ENCODE peak calls at places on chromosome 3, in five cellular contexts. E is stomach, W is mammary epithelial cell, Z is spleen, J is left lung. T is an unnamed sample. For H3K4me1 and H3K36me3, the result is how much of the 10 kb centered on the place peaks cover.

GRCh38 chr3:79661866-79662265 is 105.9 kb downstream of the ROBO1 start:
- DNase-seq in J (no peak), W (no peak), Z (no peak), E (no peak), T (no peak)

GRCh38 chr3:132726341-132726823 is 4.2 kb upstream of the NPHP3 start:
- DNase-seq in E (no peak), Z (no peak), W (peak), J (no peak), T (no peak)

GRCh38 chr3:185935465-185936263 is 2.1 kb downstream of the TRA2B start:
- DNase-seq in W (peak), E (no peak), J (no peak), Z (no peak), T (no peak)

GRCh38 chr3:101466465-101467309 is 46.3 kb downstream of the SENP7 start:
- DNase-seq in W (no peak), J (peak), E (peak), Z (peak), T (peak)

GRCh38 chr3:16908878-16909277 is 24.1 kb downstream of the PLCL2 start:
- DNase-seq in J (no peak), E (no peak), Z (no peak), W (no peak), T (no peak)

GRCh38 chr3:10945683-10946287 is 46.8 kb upstream of the SLC6A1 start:
- DNase-seq in E (peak), W (peak), Z (peak), J (no peak), T (peak)

GRCh38 chr3:134630506-134630905 is 20.3 kb downstream of the KY start:
- DNase-seq in W (no peak), Z (no peak), E (peak), J (no peak), T (no peak)

GRCh38 chr3:195030791-195031321 is 240.1 kb downstream of the XXYLT1 start:
- DNase-seq in E (no peak), Z (no peak), W (peak), J (no peak), T (no peak)

GRCh38 chr3:129556890-129557736 is 14.1 kb downstream of the H1-8 start:
- DNase-seq in Z (no peak), E (no peak), W (no peak), J (no peak), T (no peak)

GRCh38 chr3:88997276-88997675 is 110.1 kb upstream of the EPHA3 start:
- DNase-seq in Z (no peak), E (no peak), J (no peak), W (peak), T (no peak)

GRCh38 chr3:54443572-54444161 is 321.3 kb downstream of the CACNA2D3 start:
- DNase-seq in W (peak), J (no peak), E (no peak), Z (no peak), T (no peak)

GRCh38 chr3:47133641-47134040 is 30.3 kb downstream of the SETD2 start:
- DNase-seq in E (no peak), J (no peak), Z (no peak), W (no peak), T (no peak)

GRCh38 chr3:10484709-10485108 is 20.7 kb downstream of the ATP2B2 start:
- DNase-seq in Z (no peak), E (no peak), J (no peak), W (no peak), T (no peak)

GRCh38 chr3:185210621-185211157 is 43.2 kb downstream of the EHHADH start:
- DNase-seq in E (no peak), W (no peak), J (no peak), Z (no peak), T (no peak)

GRCh38 chr3:122996038-122996580 is 31.5 kb downstream of the SEMA5B start:
- DNase-seq in J (no peak), W (no peak), Z (no peak), E (no peak), T (no peak)

GRCh38 chr3:125083776-125084175 is 28.0 kb upstream of the HEG1 start:
- DNase-seq in E (no peak), Z (no peak), W (no peak), J (no peak), T (no peak)

GRCh38 chr3:42746455-42747450 is 26.3 kb downstream of the CCDC13 start:
- DNase-seq in E (peak), Z (no peak), W (no peak), J (peak), T (no peak)

GRCh38 chr3:41652931-41653330 is 309.0 kb downstream of the ULK4 start:
- DNase-seq in Z (no peak), W (peak), E (no peak), J (no peak), T (no peak)

GRCh38 chr3:46095307-46095706 is 68.0 kb upstream of the XCR1 start:
- DNase-seq in J (no peak), W (no peak), Z (no peak), E (no peak), T (no peak)

GRCh38 chr3:79086514-79086913 is 681.3 kb downstream of the ROBO1 start:
- DNase-seq in E (peak), J (no peak), W (peak), Z (no peak), T (no peak)

GRCh38 chr3:124832782-124833709 is 54.1 kb downstream of the ITGB5 start:
- DNase-seq in E (no peak), Z (no peak), W (no peak), J (no peak), T (no peak)

GRCh38 chr3:126127452-126127851 is 43.5 kb upstream of the SLC41A3 start:
- DNase-seq in J (no peak), Z (peak), W (no peak), E (peak), T (no peak)

GRCh38 chr3:160956785-160957184 is 148.4 kb downstream of the B3GALNT1 start:
- DNase-seq in E (no peak), W (peak), J (no peak), Z (no peak), T (no peak)

GRCh38 chr3:156489462-156489911 is 65.4 kb downstream of the SSR3 start:
- DNase-seq in W (peak), E (no peak), J (no peak), Z (no peak), T (no peak)

GRCh38 chr3:58474967-58475578 is 16.8 kb upstream of the KCTD6 start:
- DNase-seq in W (no peak), E (no peak), J (no peak), Z (no peak), T (no peak)

GRCh38 chr3:20023663-20024417 is 11.8 kb upstream of the PP2D1 start:
- DNase-seq in E (peak), W (no peak), Z (no peak), J (peak), T (no peak)

GRCh38 chr3:184066211-184066610 is 13.4 kb downstream of the HTR3C start:
- DNase-seq in Z (no peak), E (no peak), J (no peak), W (no peak), T (no peak)

GRCh38 chr3:150729682-150730360 is 26.1 kb upstream of the ERICH6 start:
- DNase-seq in Z (no peak), W (no peak), E (no peak), J (no peak), T (no peak)

GRCh38 chr3:66991478-66991877 is 6.6 kb upstream of the KBTBD8 start:
- DNase-seq in Z (no peak), J (no peak), W (peak), E (no peak), T (no peak)

GRCh38 chr3:113002676-113003075 is 11.9 kb downstream of the GTPBP8 start:
- DNase-seq in J (no peak), W (no peak), E (no peak), Z (no peak), T (peak)

GRCh38 chr3:84724877-84725276 is 233.9 kb upstream of the CADM2 start:
- DNase-seq in E (no peak), W (peak), Z (peak), J (no peak), T (no peak)

GRCh38 chr3:79521221-79521848 is 246.5 kb downstream of the ROBO1 start:
- DNase-seq in J (no peak), E (no peak), W (peak), Z (no peak), T (no peak)

GRCh38 chr3:132255041-132255745 is 62.0 kb upstream of the ACP3 start:
- DNase-seq in E (no peak), W (peak), J (no peak), Z (no peak), T (no peak)

GRCh38 chr3:141237701-141238521 is 6.3 kb downstream of the PXYLP1 start:
- DNase-seq in E (peak), W (no peak), J (peak), Z (no peak), T (no peak)

GRCh38 chr3:157064402-157064801 is 95.5 kb downstream of the CCNL1 start:
- DNase-seq in J (peak), E (no peak), W (no peak), Z (no peak), T (no peak)

GRCh38 chr3:61844346-61844745 is 283.0 kb downstream of the PTPRG start:
- DNase-seq in Z (no peak), W (no peak), E (no peak), J (no peak), T (no peak)

GRCh38 chr3:62238003-62238402 is 135.3 kb downstream of the FEZF2 start:
- DNase-seq in J (no peak), E (no peak), Z (no peak), W (no peak), T (no peak)

GRCh38 chr3:146542179-146542578 is 2.2 kb downstream of the PLSCR1 start:
- DNase-seq in J (no peak), W (peak), Z (no peak), E (no peak), T (no peak)

GRCh38 chr3:163018664-163019063 is 1522.1 kb downstream of the OTOL1 start:
- DNase-seq in W (no peak), E (no peak), J (no peak), Z (no peak), T (no peak)

GRCh38 chr3:55765906-55766701 is 279.0 kb upstream of the WNT5A start:
- DNase-seq in Z (no peak), J (no peak), W (no peak), E (no peak), T (no peak)

GRCh38 chr3:50245831-50246516 is 10.0 kb downstream of the GNAI2 start:
- DNase-seq in W (no peak), E (peak), J (peak), Z (peak), T (peak)
- H3K4me1 ChIP-seq in W (half or more), E (half or more), J (half or more), Z (half or more), T (half or more)

GRCh38 chr3:114290911-114291901 is 2.6 kb upstream of the TIGIT start:
- DNase-seq in Z (peak), W (peak), E (peak), J (peak), T (peak)
- H3K4me3 ChIP-seq in Z (no peak), W (no peak), E (no peak), J (no peak), T (peak)

GRCh38 chr3:119514637-119515036 is 16.3 kb downstream of the TIMMDC1 start:
- DNase-seq in J (no peak), W (no peak), Z (no peak), E (no peak), T (no peak)

GRCh38 chr3:119517112-119517511 is 18.8 kb downstream of the TIMMDC1 start:
- DNase-seq in Z (no peak), W (no peak), J (no peak), E (no peak), T (no peak)

GRCh38 chr3:119518026-119518425 is 19.7 kb downstream of the TIMMDC1 start:
- DNase-seq in J (no peak), W (no peak), E (no peak), Z (no peak), T (no peak)
- H3K36me3 ChIP-seq in J (half or more), W (under half), E (half or more), Z (half or more), T (half or more)

DNA sequence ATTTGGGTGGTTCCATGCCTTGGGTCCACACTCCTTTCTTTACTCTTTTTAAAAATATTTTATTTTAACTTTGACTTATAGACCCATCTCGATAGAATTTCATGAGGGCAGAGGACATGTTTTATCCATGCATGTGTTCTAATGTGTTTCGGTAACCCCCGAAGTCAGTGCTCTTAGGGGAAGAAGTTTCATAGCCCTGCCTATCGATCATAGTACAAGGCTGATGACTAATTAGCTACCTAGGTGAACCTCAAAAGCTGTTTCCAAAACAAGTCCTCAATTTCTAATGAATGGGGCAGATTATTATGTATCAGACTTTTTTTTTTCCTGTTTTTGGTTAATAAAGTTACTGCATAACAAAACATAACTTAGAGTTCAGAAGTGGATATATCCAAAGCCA is 82.0 kb downstream of the MBNL1 start:
- DNase-seq in Z (no peak), J (no peak), E (no peak), W (no peak), T (no peak)
- H3K4me1 ChIP-seq in Z (half or more), J (under half), E (under half), W (under half), T (half or more)